ENCODE peak calls at places on chromosomes 13 and 19, in ten cellular contexts. Y is fibroblast of lung; M is GM20000; C is HFF-Myc; Q is tibial nerve; I is prostate gland; E is RWPE2; D is adrenal gland; A is CD4-positive, alpha-beta T cell; K is CD8-positive, alpha-beta T cell. Z is an unnamed sample.

GRCh38 chr13:37870489-37870845 is 895 bp upstream of the TRPC4 start:
- DNase-seq in A (no peak), D (no peak), Q (no peak), M (no peak), Y (no peak), K (no peak), C (no peak), I (no peak), E (no peak), Z (no peak)

GRCh38 chr19:4575267-4575793 is 15.8 kb upstream of the SEMA6B start:
- DNase-seq in E (no peak), I (no peak), K (no peak), Y (peak), Q (no peak), A (no peak), C (peak), D (peak), M (no peak), Z (no peak)

GRCh38 chr13:104015646-104016396 is 949.6 kb upstream of the SLC10A2 start:
- DNase-seq in M (no peak), E (no peak), Q (no peak), C (no peak), Y (peak), K (no peak), I (no peak), A (no peak), D (no peak), Z (no peak)

GRCh38 chr19:35349614-35350521 is 2.2 kb downstream of the FFAR1 start:
- DNase-seq in K (no peak), C (no peak), Y (no peak), I (no peak), Q (no peak), A (no peak), D (no peak), E (no peak), M (no peak), Z (no peak)

GRCh38 chr13:34035676-34036325 is 217.9 kb downstream of the RFC3 start:
- DNase-seq in E (no peak), A (no peak), M (no peak), Q (no peak), Y (no peak), C (no peak), D (no peak), K (no peak), I (no peak), Z (peak)

GRCh38 chr19:11693505-11694499 is 44.9 kb downstream of the ZNF823 start:
- DNase-seq in Q (no peak), D (peak), K (no peak), I (no peak), A (no peak), Y (peak), E (no peak), C (peak), M (no peak), Z (peak)

GRCh38 chr13:93080587-93080986 is 146.0 kb upstream of the GPC6 start:
- DNase-seq in Q (no peak), M (no peak), I (peak), E (no peak), D (no peak), K (no peak), C (no peak), A (no peak), Y (peak), Z (peak)

GRCh38 chr19:44661205-44661604 is 10.1 kb upstream of the CEACAM19 start:
- DNase-seq in Y (no peak), Q (no peak), K (no peak), I (no peak), E (no peak), C (no peak), D (no peak), A (no peak), M (no peak), Z (no peak)

GRCh38 chr19:18960370-18960769 is 19.4 kb upstream of the HOMER3 start:
- DNase-seq in C (no peak), D (no peak), Q (no peak), Y (no peak), M (no peak), A (no peak), E (no peak), I (no peak), K (no peak), Z (no peak)

GRCh38 chr13:51453308-51453958 is 597 bp upstream of the INTS6 start:
- DNase-seq in I (peak), K (peak), Y (no peak), E (peak), C (no peak), Q (peak), A (peak), M (peak), D (peak), Z (peak)

GRCh38 chr19:35704218-35704617 is at the start of gene ZBTB32:
- DNase-seq in M (peak), K (no peak), E (no peak), A (no peak), C (peak), Q (no peak), I (no peak), D (no peak), Y (peak), Z (no peak)

GRCh38 chr19:46571495-46571894 is 29.6 kb upstream of the CALM3 start:
- DNase-seq in E (no peak), M (no peak), K (no peak), A (no peak), D (no peak), C (no peak), Q (no peak), Y (no peak), I (no peak), Z (no peak)

GRCh38 chr19:44653977-44654784 is 10.5 kb downstream of the PVR start:
- DNase-seq in C (no peak), E (no peak), M (peak), D (peak), Y (peak), I (peak), K (peak), A (peak), Q (peak), Z (no peak)

GRCh38 chr13:70237131-70237530 is 128.9 kb upstream of the KLHL1 start:
- DNase-seq in D (no peak), Y (no peak), C (no peak), A (no peak), K (no peak), E (no peak), Q (no peak), M (no peak), I (no peak), Z (no peak)

GRCh38 chr13:97466782-97467181 is 32.8 kb downstream of the RAP2A start:
- DNase-seq in I (no peak), Q (no peak), C (no peak), D (no peak), M (no peak), A (no peak), Y (no peak), K (no peak), E (no peak), Z (peak)

GRCh38 chr13:47480121-47480520 is 521.0 kb downstream of the SUCLA2 start:
- DNase-seq in Q (no peak), E (no peak), I (no peak), C (peak), M (no peak), Y (peak), A (no peak), K (no peak), D (no peak), Z (no peak)

GRCh38 chr19:10390652-10391286 is 10.4 kb upstream of the TYK2 start:
- DNase-seq in I (peak), Y (peak), A (peak), E (no peak), K (peak), M (peak), Q (peak), C (no peak), D (peak), Z (peak)

GRCh38 chr19:55600336-55601028 is 394 bp downstream of the ZNF524 start:
- DNase-seq in Y (no peak), Q (no peak), K (peak), I (no peak), M (no peak), D (no peak), C (no peak), E (no peak), A (no peak), Z (no peak)

GRCh38 chr19:49497047-49497789 is 984 bp downstream of the RPS11 start:
- DNase-seq in A (peak), D (peak), Q (peak), Y (peak), M (peak), E (no peak), I (no peak), K (peak), C (no peak), Z (no peak)

GRCh38 chr19:6412111-6412999 is 12.3 kb downstream of the KHSRP start:
- DNase-seq in C (no peak), Y (peak), E (no peak), A (peak), D (peak), M (peak), I (peak), Q (no peak), K (peak), Z (no peak)

GRCh38 chr13:43132228-43132627 is 108.8 kb downstream of the DNAJC15 start:
- DNase-seq in K (no peak), Y (peak), Q (no peak), I (peak), D (peak), C (no peak), E (no peak), M (peak), A (no peak), Z (peak)

GRCh38 chr13:67137044-67137735 is 92.9 kb downstream of the PCDH9 start:
- DNase-seq in I (no peak), A (no peak), K (no peak), Q (no peak), E (no peak), M (no peak), D (no peak), Y (peak), C (no peak), Z (no peak)

GRCh38 chr13:31105856-31106255 is 55.8 kb downstream of the HSPH1 start:
- DNase-seq in Q (no peak), C (no peak), D (no peak), K (no peak), I (no peak), A (no peak), Y (no peak), E (no peak), M (no peak), Z (no peak)

GRCh38 chr13:30429721-30430694 is 7.7 kb downstream of the UBE2L5 start:
- DNase-seq in Y (peak), I (no peak), D (no peak), C (no peak), K (no peak), A (no peak), Q (no peak), M (no peak), E (no peak), Z (no peak)

GRCh38 chr13:40812724-40813445 is 23.5 kb downstream of the SLC25A15 start:
- DNase-seq in C (no peak), I (no peak), Q (no peak), D (no peak), A (no peak), M (no peak), E (no peak), K (no peak), Y (no peak), Z (no peak)

GRCh38 chr19:35963514-35963913 is 27.3 kb downstream of the LRFN3 start:
- DNase-seq in I (no peak), Y (peak), D (peak), Q (no peak), E (no peak), C (peak), A (no peak), K (peak), M (no peak), Z (peak)

GRCh38 chr13:37403776-37404497 is 194.6 kb downstream of the POSTN start:
- DNase-seq in A (no peak), C (no peak), M (no peak), Q (no peak), D (no peak), E (no peak), K (no peak), I (no peak), Y (peak), Z (peak)

GRCh38 chr19:38781058-38781457 is 7.7 kb upstream of the LGALS7 start:
- DNase-seq in M (no peak), C (no peak), D (no peak), A (no peak), K (no peak), I (no peak), Q (no peak), E (no peak), Y (no peak), Z (no peak)
- TF ChIP-seq CTCF in M (no peak), C (no peak), D (no peak), A (no peak), K (no peak), I (no peak), Q (no peak), E (no peak), Y (no peak), Z (no peak)

DNA sequence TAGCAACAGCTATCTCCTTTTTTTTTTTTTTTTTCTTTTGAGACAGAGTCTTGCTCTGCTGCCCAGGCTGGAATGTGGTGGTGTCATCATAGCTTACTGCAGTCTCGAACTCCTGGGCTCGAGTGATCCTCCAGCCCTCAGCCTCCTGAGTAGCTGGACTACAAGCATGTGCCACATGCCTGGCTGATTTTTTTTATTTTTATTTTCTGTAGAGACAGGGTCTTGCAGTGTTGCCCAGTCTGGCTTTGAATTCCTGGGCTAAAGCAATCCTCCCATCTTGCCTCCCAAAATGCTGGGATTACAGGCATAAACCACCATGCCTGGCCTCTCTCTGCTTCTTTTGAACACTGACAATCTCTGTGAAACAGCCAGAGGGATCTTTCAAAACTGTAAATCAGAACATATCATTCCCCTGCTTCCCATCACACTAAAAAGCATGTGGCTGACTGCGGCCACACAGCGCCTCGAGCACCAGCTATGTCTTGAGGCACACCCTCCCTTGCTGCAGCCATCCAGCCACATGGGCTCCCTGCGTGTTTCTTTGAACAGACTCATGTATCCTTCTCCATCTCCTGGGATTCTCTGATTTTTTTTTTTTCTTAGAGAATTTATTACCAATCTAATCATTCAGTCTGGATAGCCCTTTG is 110.6 kb downstream of the SIPA1L3 start:
- DNase-seq in E (no peak), A (no peak), D (no peak), Q (no peak), Y (no peak), I (no peak), K (no peak), C (no peak), M (no peak), Z (no peak)
- TF ChIP-seq CTCF in E (no peak), A (no peak), D (no peak), Q (no peak), Y (no peak), I (no peak), K (no peak), C (no peak), M (no peak), Z (no peak)

GRCh38 chr19:48393559-48394330 is at the start of gene GRIN2D:
- DNase-seq in M (no peak), D (no peak), K (peak), E (no peak), Y (peak), I (no peak), A (no peak), Q (no peak), C (no peak), Z (no peak)
- TF ChIP-seq CTCF in M (no peak), D (no peak), K (no peak), E (no peak), Y (no peak), I (no peak), A (no peak), Q (no peak), C (peak), Z (no peak)

GRCh38 chr19:488505-489417 is 7.5 kb upstream of the MADCAM1 start:
- DNase-seq in I (peak), A (peak), Q (peak), D (peak), Y (peak), E (peak), M (peak), K (peak), C (peak), Z (peak)
- TF ChIP-seq CTCF in I (peak), A (no peak), Q (no peak), D (no peak), Y (no peak), E (no peak), M (no peak), K (no peak), C (no peak), Z (no peak)

GRCh38 chr13:48539550-48539949 is 6.7 kb upstream of the RCBTB2 start:
- DNase-seq in E (no peak), Q (no peak), C (no peak), D (peak), A (no peak), K (no peak), Y (no peak), M (no peak), I (no peak), Z (no peak)

GRCh38 chr13:48547663-48548092 is 14.8 kb upstream of the RCBTB2 start:
- DNase-seq in K (no peak), M (no peak), A (no peak), D (no peak), Q (no peak), C (no peak), E (no peak), Y (no peak), I (no peak), Z (no peak)

GRCh38 chr13:48545608-48546007 is 12.7 kb upstream of the RCBTB2 start:
- DNase-seq in I (no peak), Q (no peak), A (no peak), C (no peak), E (no peak), M (no peak), K (no peak), D (no peak), Y (no peak), Z (no peak)

GRCh38 chr13:48542138-48542537 is 9.3 kb upstream of the RCBTB2 start:
- DNase-seq in K (no peak), I (no peak), E (no peak), A (no peak), Q (no peak), Y (no peak), C (no peak), D (no peak), M (no peak), Z (no peak)

GRCh38 chr13:48542581-48543341 is 9.9 kb upstream of the RCBTB2 start:
- DNase-seq in Q (no peak), C (no peak), Y (peak), E (no peak), M (no peak), I (peak), K (no peak), A (no peak), D (peak), Z (no peak)
- TF ChIP-seq CTCF in Q (no peak), C (no peak), Y (peak), E (no peak), M (no peak), I (no peak), K (no peak), A (no peak), D (no peak), Z (no peak)

DNA sequence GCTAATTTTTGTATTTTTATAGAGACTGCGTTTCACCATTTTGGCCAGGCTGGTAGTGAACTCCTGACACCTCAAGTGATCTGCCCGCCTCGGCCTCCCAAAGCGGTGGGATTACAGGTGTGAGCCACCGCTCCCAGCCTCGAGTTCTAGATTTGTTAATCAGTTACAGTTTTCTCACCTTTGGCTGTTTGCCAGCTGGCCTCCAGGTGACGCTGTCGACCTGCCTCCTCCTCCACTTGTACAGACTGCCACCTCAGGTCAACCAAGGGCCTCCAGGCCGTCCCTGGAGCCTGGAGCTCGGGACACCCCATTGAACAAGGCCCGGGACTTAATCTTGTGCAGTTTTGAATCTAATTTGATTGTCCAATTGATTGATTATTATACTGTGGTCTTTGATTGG is 45.5 kb downstream of the IER2 start:
- DNase-seq in K (peak), M (peak), D (no peak), A (peak), C (no peak), I (no peak), E (no peak), Y (no peak), Q (no peak), Z (no peak)
- TF ChIP-seq CTCF in K (peak), M (peak), D (no peak), A (peak), C (no peak), I (no peak), E (no peak), Y (no peak), Q (no peak), Z (no peak)

DNA sequence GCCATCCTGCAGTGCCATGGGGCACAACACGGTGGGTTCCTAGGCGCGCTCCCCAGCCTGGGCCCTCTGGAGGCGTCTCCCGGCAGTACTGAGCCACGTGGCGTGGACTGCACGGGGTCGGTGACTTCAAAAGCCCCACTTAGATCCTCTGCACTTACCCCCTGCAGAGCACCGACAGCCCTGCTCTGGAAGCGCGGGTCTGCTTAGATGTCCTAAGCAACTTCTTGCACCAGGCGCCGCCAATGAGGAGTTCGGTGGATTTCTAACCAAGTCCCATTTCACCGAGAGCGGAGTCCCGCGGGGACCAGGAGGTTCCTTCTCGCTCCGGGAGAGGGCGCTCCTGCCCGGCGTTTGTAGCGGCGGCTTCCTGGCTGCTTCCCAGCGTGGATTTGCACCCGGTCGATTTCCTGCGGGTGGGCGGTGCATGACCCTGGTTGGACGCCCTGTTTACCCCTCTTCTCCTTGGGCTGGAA is 25.2 kb upstream of the ZNF845 start:
- DNase-seq in Y (peak), Q (no peak), C (no peak), I (peak), A (no peak), D (peak), M (no peak), K (peak), E (no peak), Z (no peak)
- TF ChIP-seq CTCF in Y (peak), Q (peak), C (peak), I (peak), A (no peak), D (peak), M (no peak), K (peak), E (no peak), Z (peak)

GRCh38 chr13:23175920-23176319 is 4.9 kb upstream of the SGCG start:
- DNase-seq in E (no peak), C (no peak), D (no peak), A (no peak), M (no peak), I (no peak), Q (no peak), K (no peak), Y (peak), Z (no peak)
- TF ChIP-seq CTCF in E (peak), C (no peak), D (peak), A (no peak), M (peak), I (peak), Q (peak), K (no peak), Y (peak), Z (peak)

Z was measured in LNCaP clone FGC.